ENCODE peak calls at places on chromosomes 1 and 21, in ten cellular contexts. One of them, this sample, is unnamed.

GRCh38 chr1:243903023-243903422 is 53.0 kb upstream of the AKT3 start:
- DNase-seq in fibroblast of lung: no peak
- DNase-seq in CD8-positive, alpha-beta T cell: no peak
- DNase-seq in BJ: no peak
- DNase-seq in body of pancreas: no peak
- DNase-seq in cardiac fibroblast: no peak
- DNase-seq in cardiac muscle cell: no peak
- DNase-seq in GM10248: no peak
- DNase-seq in AG04450: no peak
- DNase-seq in neural crest cell: no peak
- DNase-seq in this sample: no peak

GRCh38 chr1:94554611-94555010 is 13.1 kb upstream of the F3 start:
- DNase-seq in fibroblast of lung: no peak
- DNase-seq in CD8-positive, alpha-beta T cell: no peak
- DNase-seq in BJ: no peak
- DNase-seq in body of pancreas: no peak
- DNase-seq in cardiac fibroblast: no peak
- DNase-seq in cardiac muscle cell: no peak
- DNase-seq in GM10248: no peak
- DNase-seq in AG04450: no peak
- DNase-seq in neural crest cell: no peak
- DNase-seq in this sample: no peak

GRCh38 chr1:110067957-110068645 is 2.4 kb downstream of the ALX3 start:
- DNase-seq in fibroblast of lung: no peak
- DNase-seq in CD8-positive, alpha-beta T cell: no peak
- DNase-seq in BJ: no peak
- DNase-seq in body of pancreas: no peak
- DNase-seq in cardiac fibroblast: no peak
- DNase-seq in cardiac muscle cell: no peak
- DNase-seq in GM10248: no peak
- DNase-seq in AG04450: no peak
- DNase-seq in neural crest cell: peak
- DNase-seq in this sample: no peak

GRCh38 chr1:113536182-113536780 is 146.0 kb downstream of the MAGI3 start:
- DNase-seq in fibroblast of lung: peak
- DNase-seq in CD8-positive, alpha-beta T cell: no peak
- DNase-seq in BJ: no peak
- DNase-seq in body of pancreas: no peak
- DNase-seq in cardiac fibroblast: peak
- DNase-seq in cardiac muscle cell: peak
- DNase-seq in GM10248: no peak
- DNase-seq in AG04450: no peak
- DNase-seq in neural crest cell: no peak
- DNase-seq in this sample: no peak

GRCh38 chr1:219333626-219334025 is 159.9 kb downstream of the LYPLAL1 start:
- DNase-seq in fibroblast of lung: no peak
- DNase-seq in CD8-positive, alpha-beta T cell: no peak
- DNase-seq in BJ: no peak
- DNase-seq in body of pancreas: no peak
- DNase-seq in cardiac fibroblast: no peak
- DNase-seq in cardiac muscle cell: no peak
- DNase-seq in GM10248: no peak
- DNase-seq in AG04450: no peak
- DNase-seq in neural crest cell: no peak
- DNase-seq in this sample: no peak

GRCh38 chr1:187517508-187517907 is 688.8 kb downstream of the PLA2G4A start:
- DNase-seq in fibroblast of lung: no peak
- DNase-seq in CD8-positive, alpha-beta T cell: no peak
- DNase-seq in BJ: no peak
- DNase-seq in body of pancreas: no peak
- DNase-seq in cardiac fibroblast: no peak
- DNase-seq in cardiac muscle cell: no peak
- DNase-seq in GM10248: no peak
- DNase-seq in AG04450: no peak
- DNase-seq in neural crest cell: no peak
- DNase-seq in this sample: no peak

GRCh38 chr1:18282851-18283600 is 175.4 kb downstream of the IGSF21 start:
- DNase-seq in fibroblast of lung: no peak
- DNase-seq in CD8-positive, alpha-beta T cell: no peak
- DNase-seq in BJ: no peak
- DNase-seq in body of pancreas: no peak
- DNase-seq in cardiac fibroblast: no peak
- DNase-seq in cardiac muscle cell: no peak
- DNase-seq in GM10248: no peak
- DNase-seq in AG04450: no peak
- DNase-seq in neural crest cell: no peak
- DNase-seq in this sample: no peak

GRCh38 chr1:53435151-53435550 is 24.0 kb upstream of the DMRTB1 start:
- DNase-seq in fibroblast of lung: no peak
- DNase-seq in CD8-positive, alpha-beta T cell: no peak
- DNase-seq in BJ: no peak
- DNase-seq in body of pancreas: no peak
- DNase-seq in cardiac fibroblast: no peak
- DNase-seq in cardiac muscle cell: no peak
- DNase-seq in GM10248: no peak
- DNase-seq in AG04450: no peak
- DNase-seq in neural crest cell: no peak
- DNase-seq in this sample: no peak

GRCh38 chr1:54309631-54310366 is 96.4 kb downstream of the SSBP3 start:
- DNase-seq in fibroblast of lung: no peak
- DNase-seq in CD8-positive, alpha-beta T cell: no peak
- DNase-seq in BJ: no peak
- DNase-seq in body of pancreas: no peak
- DNase-seq in cardiac fibroblast: no peak
- DNase-seq in cardiac muscle cell: no peak
- DNase-seq in GM10248: no peak
- DNase-seq in AG04450: no peak
- DNase-seq in neural crest cell: no peak
- DNase-seq in this sample: no peak

GRCh38 chr1:186708578-186709203 is 28.5 kb upstream of the PTGS2 start:
- DNase-seq in fibroblast of lung: peak
- DNase-seq in CD8-positive, alpha-beta T cell: no peak
- DNase-seq in BJ: no peak
- DNase-seq in body of pancreas: no peak
- DNase-seq in cardiac fibroblast: peak
- DNase-seq in cardiac muscle cell: peak
- DNase-seq in GM10248: no peak
- DNase-seq in AG04450: no peak
- DNase-seq in neural crest cell: no peak
- DNase-seq in this sample: no peak

GRCh38 chr1:66315675-66316074 is 218.3 kb upstream of the SGIP1 start:
- DNase-seq in fibroblast of lung: peak
- DNase-seq in CD8-positive, alpha-beta T cell: no peak
- DNase-seq in BJ: no peak
- DNase-seq in body of pancreas: no peak
- DNase-seq in cardiac fibroblast: peak
- DNase-seq in cardiac muscle cell: no peak
- DNase-seq in GM10248: no peak
- DNase-seq in AG04450: no peak
- DNase-seq in neural crest cell: no peak
- DNase-seq in this sample: no peak

GRCh38 chr1:68819190-68819829 is 322.4 kb upstream of the DEPDC1 start:
- DNase-seq in fibroblast of lung: peak
- DNase-seq in CD8-positive, alpha-beta T cell: no peak
- DNase-seq in BJ: no peak
- DNase-seq in body of pancreas: no peak
- DNase-seq in cardiac fibroblast: peak
- DNase-seq in cardiac muscle cell: peak
- DNase-seq in GM10248: no peak
- DNase-seq in AG04450: no peak
- DNase-seq in neural crest cell: no peak
- DNase-seq in this sample: no peak

GRCh38 chr1:46248122-46248920 is 758 bp downstream of the RAD54L start:
- DNase-seq in fibroblast of lung: peak
- DNase-seq in CD8-positive, alpha-beta T cell: no peak
- DNase-seq in BJ: no peak
- DNase-seq in body of pancreas: peak
- DNase-seq in cardiac fibroblast: peak
- DNase-seq in cardiac muscle cell: no peak
- DNase-seq in GM10248: peak
- DNase-seq in AG04450: no peak
- DNase-seq in neural crest cell: peak
- DNase-seq in this sample: no peak

GRCh38 chr1:180270767-180271639 is 40.9 kb downstream of the LHX4 start:
- DNase-seq in fibroblast of lung: peak
- DNase-seq in CD8-positive, alpha-beta T cell: no peak
- DNase-seq in BJ: no peak
- DNase-seq in body of pancreas: no peak
- DNase-seq in cardiac fibroblast: peak
- DNase-seq in cardiac muscle cell: peak
- DNase-seq in GM10248: no peak
- DNase-seq in AG04450: peak
- DNase-seq in neural crest cell: no peak
- DNase-seq in this sample: no peak

GRCh38 chr1:86151427-86151826 is 5.1 kb downstream of the COL24A1 start:
- DNase-seq in fibroblast of lung: peak
- DNase-seq in CD8-positive, alpha-beta T cell: no peak
- DNase-seq in BJ: no peak
- DNase-seq in body of pancreas: no peak
- DNase-seq in cardiac fibroblast: peak
- DNase-seq in cardiac muscle cell: peak
- DNase-seq in GM10248: no peak
- DNase-seq in AG04450: peak
- DNase-seq in neural crest cell: no peak
- DNase-seq in this sample: no peak

DNA sequence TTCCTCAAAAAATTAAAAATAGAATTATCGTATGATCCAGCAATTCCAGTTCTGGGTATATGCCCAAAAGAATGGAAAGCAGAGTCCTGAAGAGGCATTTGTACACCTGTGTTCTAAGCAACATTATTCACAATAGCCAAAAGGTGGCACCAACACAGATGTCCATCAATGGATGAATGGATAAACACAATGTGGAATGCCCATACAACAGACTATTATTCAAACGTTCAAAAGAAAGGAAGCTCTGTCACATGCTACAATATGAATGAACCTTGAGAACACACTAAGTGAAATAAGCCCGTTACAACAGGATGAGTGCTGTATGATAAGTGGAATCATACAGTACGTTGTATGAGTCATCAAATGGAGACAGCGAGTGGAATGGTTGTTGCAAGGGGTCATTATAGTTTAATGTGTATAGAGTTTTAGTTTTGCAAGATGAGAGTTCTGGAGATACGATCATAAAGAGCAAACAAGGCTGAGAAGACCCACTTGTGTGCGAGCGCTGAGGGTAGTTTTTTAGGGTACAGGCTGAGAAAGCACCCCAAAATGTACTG is 80.1 kb downstream of the SH3BGR start:
- DNase-seq in fibroblast of lung: no peak
- DNase-seq in CD8-positive, alpha-beta T cell: no peak
- DNase-seq in BJ: no peak
- DNase-seq in body of pancreas: no peak
- DNase-seq in cardiac fibroblast: no peak
- DNase-seq in cardiac muscle cell: no peak
- DNase-seq in GM10248: no peak
- DNase-seq in AG04450: no peak
- DNase-seq in neural crest cell: no peak
- DNase-seq in this sample: no peak
- TF ChIP-seq CTCF in fibroblast of lung: no peak
- TF ChIP-seq CTCF in CD8-positive, alpha-beta T cell: no peak
- TF ChIP-seq CTCF in BJ: no peak
- TF ChIP-seq CTCF in body of pancreas: no peak
- TF ChIP-seq CTCF in cardiac fibroblast: no peak
- TF ChIP-seq CTCF in cardiac muscle cell: no peak
- TF ChIP-seq CTCF in GM10248: no peak
- TF ChIP-seq CTCF in AG04450: no peak
- TF ChIP-seq CTCF in neural crest cell: no peak
- TF ChIP-seq CTCF in this sample: no peak

GRCh38 chr21:44379991-44380865 is 26.8 kb downstream of the TRPM2 start:
- DNase-seq in fibroblast of lung: no peak
- DNase-seq in CD8-positive, alpha-beta T cell: no peak
- DNase-seq in BJ: no peak
- DNase-seq in body of pancreas: no peak
- DNase-seq in cardiac fibroblast: no peak
- DNase-seq in cardiac muscle cell: no peak
- DNase-seq in GM10248: no peak
- DNase-seq in AG04450: no peak
- DNase-seq in neural crest cell: no peak
- DNase-seq in this sample: no peak
- TF ChIP-seq CTCF in fibroblast of lung: no peak
- TF ChIP-seq CTCF in CD8-positive, alpha-beta T cell: no peak
- TF ChIP-seq CTCF in BJ: no peak
- TF ChIP-seq CTCF in body of pancreas: no peak
- TF ChIP-seq CTCF in cardiac fibroblast: no peak
- TF ChIP-seq CTCF in cardiac muscle cell: no peak
- TF ChIP-seq CTCF in GM10248: no peak
- TF ChIP-seq CTCF in AG04450: no peak
- TF ChIP-seq CTCF in neural crest cell: no peak
- TF ChIP-seq CTCF in this sample: no peak

DNA sequence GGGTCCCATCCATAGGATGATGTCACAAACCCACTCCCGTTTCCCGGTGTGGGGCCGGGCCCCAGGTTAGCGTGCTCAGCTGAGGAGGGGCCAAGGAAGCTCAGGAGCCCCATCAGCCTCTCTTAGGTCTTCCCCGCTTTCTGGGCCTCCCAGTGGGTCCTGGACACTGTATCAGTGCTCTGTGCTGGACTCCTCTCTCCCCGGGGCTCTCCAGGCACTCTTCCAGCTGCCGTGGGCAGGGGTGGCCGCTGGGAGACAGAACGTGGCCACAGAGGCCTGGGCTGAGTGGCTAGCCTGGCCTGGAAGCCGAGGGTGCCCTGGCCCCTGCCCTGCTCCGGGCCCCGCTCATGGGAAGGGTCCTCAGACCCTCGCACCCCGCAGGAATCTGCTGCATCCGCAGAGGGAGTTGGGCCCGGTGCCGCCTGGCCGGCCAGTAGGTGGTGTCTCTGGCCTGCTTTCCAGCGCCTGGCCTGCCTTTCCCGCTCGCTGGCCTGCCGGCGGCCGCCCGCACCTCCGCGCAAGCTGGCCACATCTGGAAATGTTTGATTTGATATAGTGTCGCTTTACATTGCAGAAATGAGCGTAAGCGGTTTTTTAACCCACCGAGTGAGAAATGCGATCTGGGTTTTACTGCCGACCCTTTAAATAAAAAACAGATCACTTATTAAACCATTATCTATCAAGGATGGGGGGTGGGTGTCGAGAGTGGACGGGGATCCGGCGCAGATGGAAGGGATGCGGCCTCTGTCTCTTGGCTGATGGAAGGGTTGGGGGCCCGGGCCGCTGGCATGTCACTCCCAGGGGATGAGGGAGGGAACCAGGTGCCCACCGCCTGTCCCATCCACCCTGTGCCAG is 74.4 kb upstream of the TTC34 start:
- DNase-seq in fibroblast of lung: no peak
- DNase-seq in CD8-positive, alpha-beta T cell: no peak
- DNase-seq in BJ: no peak
- DNase-seq in body of pancreas: peak
- DNase-seq in cardiac fibroblast: peak
- DNase-seq in cardiac muscle cell: no peak
- DNase-seq in GM10248: no peak
- DNase-seq in AG04450: no peak
- DNase-seq in neural crest cell: no peak
- DNase-seq in this sample: no peak
- TF ChIP-seq CTCF in fibroblast of lung: no peak
- TF ChIP-seq CTCF in CD8-positive, alpha-beta T cell: no peak
- TF ChIP-seq CTCF in BJ: no peak
- TF ChIP-seq CTCF in body of pancreas: peak
- TF ChIP-seq CTCF in cardiac fibroblast: no peak
- TF ChIP-seq CTCF in cardiac muscle cell: no peak
- TF ChIP-seq CTCF in GM10248: no peak
- TF ChIP-seq CTCF in AG04450: no peak
- TF ChIP-seq CTCF in neural crest cell: no peak
- TF ChIP-seq CTCF in this sample: no peak

GRCh38 chr1:23177438-23178380 is 9.1 kb upstream of the LUZP1 start:
- DNase-seq in fibroblast of lung: peak
- DNase-seq in CD8-positive, alpha-beta T cell: no peak
- DNase-seq in BJ: no peak
- DNase-seq in body of pancreas: peak
- DNase-seq in cardiac fibroblast: peak
- DNase-seq in cardiac muscle cell: peak
- DNase-seq in GM10248: peak
- DNase-seq in AG04450: no peak
- DNase-seq in neural crest cell: peak
- DNase-seq in this sample: no peak
- TF ChIP-seq CTCF in fibroblast of lung: no peak
- TF ChIP-seq CTCF in CD8-positive, alpha-beta T cell: no peak
- TF ChIP-seq CTCF in BJ: no peak
- TF ChIP-seq CTCF in body of pancreas: peak
- TF ChIP-seq CTCF in cardiac fibroblast: no peak
- TF ChIP-seq CTCF in cardiac muscle cell: no peak
- TF ChIP-seq CTCF in GM10248: no peak
- TF ChIP-seq CTCF in AG04450: no peak
- TF ChIP-seq CTCF in neural crest cell: peak
- TF ChIP-seq CTCF in this sample: no peak

This sample was measured in AG09319.